ENCODE peak calls at places on chromosomes 4 and X, in five cellular contexts. I, S, Q, D and K are unnamed samples.

GRCh38 chrX:44025611-44026010 is 52.4 kb upstream of the NDP start:
- DNase-seq in D (no peak), I (no peak), S (no peak), Q (no peak), K (no peak)

GRCh38 chr4:101417046-101417445 is 69.7 kb upstream of the PPP3CA start:
- DNase-seq in I (no peak), Q (no peak), D (no peak), S (no peak), K (no peak)

GRCh38 chr4:8848507-8849265 is 23.0 kb downstream of the HMX1 start:
- DNase-seq in I (peak; percentile 69), Q (no peak), S (no peak), D (no peak), K (no peak)

GRCh38 chrX:152960115-152960514 is 33.8 kb downstream of the PNMA5 start:
- DNase-seq in D (no peak), S (no peak), I (peak; percentile 35), Q (no peak), K (no peak)

GRCh38 chr4:140092094-140092820 is 61.7 kb downstream of the MAML3 start:
- DNase-seq in S (no peak), Q (no peak), D (peak; percentile 78), I (no peak), K (no peak)

GRCh38 chr4:187602339-187603092 is 393.1 kb upstream of the ZFP42 start:
- DNase-seq in I (no peak), D (no peak), Q (no peak), S (no peak), K (peak; percentile 55)

GRCh38 chr4:72375050-72375736 is 193.8 kb downstream of the ADAMTS3 start:
- DNase-seq in S (no peak), I (no peak), D (no peak), Q (no peak), K (no peak)

GRCh38 chr4:2843909-2844584 is 403 bp downstream of the ADD1 start:
- DNase-seq in Q (peak; percentile 53), I (no peak), D (peak; percentile 75), S (no peak), K (no peak)

GRCh38 chr4:54643958-54644357 is 13.8 kb upstream of the KIT start:
- DNase-seq in I (no peak), D (no peak), S (no peak), Q (no peak), K (no peak)

GRCh38 chr4:132227349-132228165 is 921.5 kb upstream of the PCDH10 start:
- DNase-seq in D (peak; percentile 35), S (no peak), I (no peak), Q (peak; percentile 35), K (no peak)

GRCh38 chrX:150052226-150052625 is 113.9 kb upstream of the EOLA2 start:
- DNase-seq in D (no peak), S (no peak), I (no peak), Q (no peak), K (no peak)

GRCh38 chrX:131792789-131793462 is 230.2 kb upstream of the STK26 start:
- DNase-seq in D (peak; percentile 96), Q (peak; percentile 65), S (no peak), I (no peak), K (no peak)

GRCh38 chr4:179196511-179196910 is 1754.3 kb upstream of the AGA start:
- DNase-seq in Q (no peak), S (no peak), D (no peak), I (no peak), K (no peak)

GRCh38 chr4:147822128-147822527 is 90.2 kb downstream of the ARHGAP10 start:
- DNase-seq in I (no peak), Q (peak; percentile 45), S (no peak), D (peak; percentile 30), K (no peak)

GRCh38 chr4:76233534-76233933 is 18.0 kb upstream of the FAM47E start:
- DNase-seq in D (no peak), S (no peak), Q (no peak), I (no peak), K (no peak)

GRCh38 chr4:88967883-88968316 is 89.1 kb downstream of the FAM13A start:
- DNase-seq in D (no peak), Q (no peak), S (no peak), I (no peak), K (no peak)

GRCh38 chr4:108619372-108620100 is 840 bp upstream of the RPL34 start:
- DNase-seq in D (no peak), I (no peak), Q (no peak), S (no peak), K (no peak)

GRCh38 chr4:1578968-1579833 is 104.9 kb downstream of the FAM53A start:
- DNase-seq in Q (peak; percentile 28), I (peak; percentile 95), D (peak; percentile 64), S (no peak), K (no peak)

GRCh38 chrX:5051831-5052491 is 1176.7 kb downstream of the NLGN4X start:
- DNase-seq in S (no peak), D (no peak), I (no peak), Q (no peak), K (no peak)

GRCh38 chr4:176191974-176192373 is 3.4 kb downstream of the SPATA4 start:
- DNase-seq in S (no peak), Q (no peak), I (no peak), D (peak; percentile 3), K (no peak)

GRCh38 chr4:151719045-151719743 is 41.6 kb downstream of the GATB start:
- DNase-seq in I (peak; percentile 81), S (no peak), D (no peak), Q (no peak), K (no peak)

GRCh38 chr4:105127154-105127445 is 19.6 kb upstream of the TET2 start:
- DNase-seq in D (no peak), Q (no peak), S (no peak), I (no peak), K (no peak)

GRCh38 chrX:24081661-24082154 is 27.0 kb downstream of the EIF2S3 start:
- DNase-seq in I (no peak), S (no peak), Q (peak; percentile 75), D (peak; percentile 84), K (no peak)

GRCh38 chrX:70554523-70554922 is 109.9 kb downstream of the DLG3 start:
- DNase-seq in I (no peak), D (no peak), S (no peak), Q (no peak), K (no peak)